ENCODE peak calls at places on chromosomes 6 and 20, in seven cellular contexts. H is SK-N-SH, U is OCI-LY7, K is MM.1S, V is neural progenitor cell, N is HCT116, Q is GM23248. C is an unnamed sample.

GRCh38 chr6:32840604-32841246 is 2.2 kb upstream of the TAP2 start:
- DNase-seq in H (no peak), U (no peak), K (no peak), V (no peak), N (no peak), Q (no peak), C (no peak)

GRCh38 chr6:3813150-3813780 is 35.9 kb upstream of the FAM50B start:
- DNase-seq in H (no peak), U (no peak), K (no peak), V (no peak), N (no peak), Q (peak; percentile 80), C (peak; percentile 80)

GRCh38 chr20:17734374-17734773 is 34.6 kb downstream of the BANF2 start:
- DNase-seq in H (no peak), U (no peak), K (no peak), V (no peak), N (no peak), Q (no peak), C (no peak)

GRCh38 chr6:28633445-28634215 is 107.9 kb downstream of the GPX5 start:
- DNase-seq in H (no peak), U (no peak), K (no peak), V (peak; percentile 49), N (no peak), Q (no peak), C (no peak)

GRCh38 chr6:42556462-42556861 is 7.4 kb upstream of the UBR2 start:
- DNase-seq in H (no peak), U (no peak), K (no peak), V (no peak), N (no peak), Q (no peak), C (no peak)

GRCh38 chr6:118611334-118611733 is 40.1 kb downstream of the CEP85L start:
- DNase-seq in H (no peak), U (no peak), K (no peak), V (no peak), N (no peak), Q (no peak), C (no peak)

GRCh38 chr20:51365670-51366069 is 176.8 kb downstream of the NFATC2 start:
- DNase-seq in H (no peak), U (no peak), K (no peak), V (no peak), N (no peak), Q (peak; percentile 91), C (peak; percentile 84)

GRCh38 chr20:22827916-22828315 is 207.2 kb upstream of the SSTR4 start:
- DNase-seq in H (no peak), U (no peak), K (no peak), V (no peak), N (no peak), Q (no peak), C (peak; percentile 22)

GRCh38 chr20:59125332-59125731 is 38.3 kb upstream of the ZNF831 start:
- DNase-seq in H (no peak), U (no peak), K (no peak), V (no peak), N (no peak), Q (no peak), C (no peak)
- H3K4me1 ChIP-seq in H (no peaks in the 10 kb centered on the region), U (peaks cover 72% of the 10 kb centered on the region), K (no peaks in the 10 kb centered on the region), V (peaks cover 18% of the 10 kb centered on the region), N (no peaks in the 10 kb centered on the region), Q (no peaks in the 10 kb centered on the region), C (no peaks in the 10 kb centered on the region)

DNA sequence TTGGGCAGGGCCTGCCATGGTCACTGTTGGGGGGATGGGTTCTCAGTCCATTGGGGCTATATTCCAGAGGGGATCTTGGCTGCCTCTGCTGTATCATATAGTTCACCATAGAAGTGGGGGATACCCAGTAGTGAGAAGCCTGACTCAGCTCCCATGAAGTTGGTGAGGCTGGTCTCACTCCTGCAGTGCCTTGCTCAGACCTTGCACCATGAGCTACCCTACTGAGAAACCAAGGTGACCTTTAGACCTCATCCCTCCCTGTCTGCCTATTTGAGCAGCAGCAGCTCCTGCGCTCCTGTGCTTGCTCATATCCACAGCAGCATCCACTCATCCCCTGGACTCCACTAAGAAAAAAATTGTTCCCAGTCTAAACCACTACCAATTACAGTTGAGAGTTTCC is 56.0 kb upstream of the HEY2 start:
- DNase-seq in H (no peak), U (no peak), K (no peak), V (no peak), N (no peak), Q (no peak), C (no peak)
- H3K79me2 ChIP-seq in H (no peaks in the 10 kb centered on the region), U (no peaks in the 10 kb centered on the region), K (no peaks in the 10 kb centered on the region), V (no peaks in the 10 kb centered on the region), N (no peaks in the 10 kb centered on the region), Q (no peaks in the 10 kb centered on the region), C (no peaks in the 10 kb centered on the region)

GRCh38 chr6:6332240-6332639 is 11.8 kb upstream of the F13A1 start:
- DNase-seq in H (no peak), U (peak; percentile 94), K (peak; percentile 54), V (no peak), N (no peak), Q (no peak), C (no peak)

GRCh38 chr6:6330407-6330806 is 9.9 kb upstream of the F13A1 start:
- DNase-seq in H (no peak), U (peak; percentile 39), K (no peak), V (no peak), N (no peak), Q (no peak), C (no peak)

GRCh38 chr6:6333498-6333897 is 13.0 kb upstream of the F13A1 start:
- DNase-seq in H (no peak), U (no peak), K (no peak), V (no peak), N (no peak), Q (peak; percentile 24), C (peak; percentile 19)

GRCh38 chr6:6332873-6333272 is 12.4 kb upstream of the F13A1 start:
- DNase-seq in H (no peak), U (peak; percentile 42), K (peak; percentile 26), V (no peak), N (no peak), Q (no peak), C (no peak)

GRCh38 chr6:6331393-6331792 is 10.9 kb upstream of the F13A1 start:
- DNase-seq in H (no peak), U (peak; percentile 96), K (peak; percentile 85), V (no peak), N (no peak), Q (no peak), C (no peak)
- TF ChIP-seq EZH2phosphoT487 in H (no peak), U (no peak), K (no peak), V (no peak), N (no peak), Q (no peak), C (no peak)

GRCh38 chr20:12306107-12306506 is 388.4 kb downstream of the BTBD3 start:
- DNase-seq in H (no peak), U (no peak), K (no peak), V (no peak), N (no peak), Q (no peak), C (no peak)
- H3K4me1 ChIP-seq in H (no peaks in the 10 kb centered on the region), U (no peaks in the 10 kb centered on the region), K (no peaks in the 10 kb centered on the region), V (peaks cover 12% of the 10 kb centered on the region), N (no peaks in the 10 kb centered on the region), Q (no peaks in the 10 kb centered on the region), C (no peaks in the 10 kb centered on the region)

GRCh38 chr20:62063981-62064787 is 1.5 kb downstream of the TAF4 start:
- DNase-seq in H (peak; percentile 72), U (no peak), K (no peak), V (peak; percentile 62), N (no peak), Q (peak; percentile 28), C (peak; percentile 38)

GRCh38 chr20:62066339-62066982 is 780 bp upstream of the TAF4 start:
- DNase-seq in H (peak; percentile 88), U (peak; percentile 62), K (peak; percentile 37), V (peak; percentile 88), N (no peak), Q (peak; percentile 66), C (peak; percentile 54)

GRCh38 chr20:62064788-62065668 is 653 bp downstream of the TAF4 start:
- DNase-seq in H (peak; percentile 66), U (peak; percentile 42), K (peak; percentile 21), V (peak; percentile 64), N (no peak), Q (peak; percentile 59), C (no peak)

GRCh38 chr20:62066983-62067433 is 1.3 kb upstream of the TAF4 start:
- DNase-seq in H (no peak), U (peak; percentile 70), K (no peak), V (peak; percentile 57), N (no peak), Q (peak; percentile 45), C (no peak)

DNA sequence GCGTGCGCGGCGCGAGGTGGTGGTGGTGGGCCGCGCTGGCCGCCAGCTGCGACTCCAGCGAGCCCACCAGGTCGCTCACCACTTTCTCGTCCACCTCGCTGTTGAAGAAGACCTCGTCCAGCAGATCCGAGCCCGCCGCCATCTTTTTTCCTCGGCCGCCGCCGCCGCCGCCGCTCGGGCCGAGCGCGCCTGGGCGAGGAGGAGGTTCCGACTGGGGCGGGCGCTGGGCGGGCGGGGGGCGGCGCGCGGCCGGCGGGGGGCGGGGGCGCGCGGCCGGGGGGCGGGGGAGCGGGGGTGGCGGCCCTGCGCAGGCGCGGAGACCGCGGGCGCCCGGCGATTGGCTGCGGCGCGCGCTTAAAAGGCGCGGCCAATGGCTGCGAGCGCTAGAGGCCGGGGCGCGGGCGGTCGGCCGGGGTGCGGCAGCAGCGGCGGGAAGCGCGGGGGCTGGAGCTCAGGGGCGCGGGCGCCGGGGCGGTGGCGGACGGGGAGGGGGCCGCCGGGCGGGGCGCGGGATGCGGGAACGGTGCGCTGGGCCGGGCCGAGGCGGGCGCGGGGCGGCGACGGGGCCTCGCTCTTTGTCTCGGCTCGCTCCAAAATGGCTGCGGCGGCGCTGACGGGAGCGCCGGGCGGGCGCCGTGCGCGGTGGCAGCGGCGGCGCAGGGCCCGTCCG is at the start of gene TAF4:
- DNase-seq in H (peak; percentile 100), U (peak; percentile 88), K (peak; percentile 84), V (peak; percentile 95), N (no peak), Q (peak; percentile 89), C (peak; percentile 78)
- H3K79me2 ChIP-seq in H (peaks cover 36% of the 10 kb centered on the region), U (peaks cover 33% of the 10 kb centered on the region), K (peaks cover 36% of the 10 kb centered on the region), V (peaks cover 37% of the 10 kb centered on the region), N (peaks cover 37% of the 10 kb centered on the region), Q (peaks cover 36% of the 10 kb centered on the region), C (peaks cover 37% of the 10 kb centered on the region)